ENCODE peak calls at places on chromosomes 2 and 18, in five cellular contexts. One of them, this sample, is unnamed. For H3K4me1 and H3K9me3, the result is how much of the 10 kb centered on the place peaks cover.

GRCh38 chr2:175734679-175735078 is 267.4 kb downstream of the LNPK start:
- DNase-seq in IMR-90: no peak
- DNase-seq in upper lobe of right lung: no peak
- DNase-seq in H9: no peak
- DNase-seq in colonic mucosa: no peak
- DNase-seq in this sample: no peak

GRCh38 chr2:6495466-6495865 is 370.2 kb downstream of the CMPK2 start:
- DNase-seq in IMR-90: no peak
- DNase-seq in upper lobe of right lung: no peak
- DNase-seq in H9: no peak
- DNase-seq in colonic mucosa: no peak
- DNase-seq in this sample: no peak

GRCh38 chr18:4573735-4574134 is 118.6 kb upstream of the DLGAP1 start:
- DNase-seq in IMR-90: no peak
- DNase-seq in upper lobe of right lung: no peak
- DNase-seq in H9: no peak
- DNase-seq in colonic mucosa: no peak
- DNase-seq in this sample: no peak

GRCh38 chr2:15941483-15941853 is 1.1 kb downstream of the MYCN start:
- DNase-seq in IMR-90: no peak
- DNase-seq in upper lobe of right lung: no peak
- DNase-seq in H9: peak
- DNase-seq in colonic mucosa: peak
- DNase-seq in this sample: no peak

GRCh38 chr18:24398515-24398914 is 891 bp upstream of the OSBPL1A start:
- DNase-seq in IMR-90: peak
- DNase-seq in upper lobe of right lung: no peak
- DNase-seq in H9: peak
- DNase-seq in colonic mucosa: peak
- DNase-seq in this sample: no peak

GRCh38 chr2:208935531-208935930 is 488.3 kb upstream of the MAP2 start:
- DNase-seq in IMR-90: no peak
- DNase-seq in upper lobe of right lung: no peak
- DNase-seq in H9: no peak
- DNase-seq in colonic mucosa: no peak
- DNase-seq in this sample: no peak

GRCh38 chr2:174597347-174598047 is at the start of gene WIPF1:
- DNase-seq in IMR-90: peak
- DNase-seq in upper lobe of right lung: no peak
- DNase-seq in H9: no peak
- DNase-seq in colonic mucosa: peak
- DNase-seq in this sample: no peak

GRCh38 chr2:209425082-209426071 is 1.5 kb downstream of the MAP2 start:
- DNase-seq in IMR-90: peak
- DNase-seq in upper lobe of right lung: no peak
- DNase-seq in H9: peak
- DNase-seq in colonic mucosa: no peak
- DNase-seq in this sample: no peak

GRCh38 chr18:59927246-59927825 is 27.5 kb downstream of the PMAIP1 start:
- DNase-seq in IMR-90: peak
- DNase-seq in upper lobe of right lung: no peak
- DNase-seq in H9: no peak
- DNase-seq in colonic mucosa: no peak
- DNase-seq in this sample: no peak

GRCh38 chr18:69951182-69951581 is 3.5 kb upstream of the CD226 start:
- DNase-seq in IMR-90: peak
- DNase-seq in upper lobe of right lung: no peak
- DNase-seq in H9: no peak
- DNase-seq in colonic mucosa: no peak
- DNase-seq in this sample: no peak

GRCh38 chr2:111227716-111228141 is 107.0 kb downstream of the BCL2L11 start:
- DNase-seq in IMR-90: peak
- DNase-seq in upper lobe of right lung: no peak
- DNase-seq in H9: peak
- DNase-seq in colonic mucosa: no peak
- DNase-seq in this sample: no peak

GRCh38 chr18:73880387-73880786 is 267.2 kb downstream of the FBXO15 start:
- DNase-seq in IMR-90: no peak
- DNase-seq in upper lobe of right lung: no peak
- DNase-seq in H9: no peak
- DNase-seq in colonic mucosa: no peak
- DNase-seq in this sample: no peak

GRCh38 chr2:118443596-118443995 is 355.3 kb downstream of the INSIG2 start:
- DNase-seq in IMR-90: peak
- DNase-seq in upper lobe of right lung: no peak
- DNase-seq in H9: no peak
- DNase-seq in colonic mucosa: no peak
- DNase-seq in this sample: no peak

GRCh38 chr2:28991021-28991420 is 9.9 kb downstream of the TOGARAM2 start:
- DNase-seq in IMR-90: peak
- DNase-seq in upper lobe of right lung: no peak
- DNase-seq in H9: no peak
- DNase-seq in colonic mucosa: no peak
- DNase-seq in this sample: no peak

GRCh38 chr2:27264753-27265535 is 2.1 kb upstream of the SLC30A3 start:
- DNase-seq in IMR-90: peak
- DNase-seq in upper lobe of right lung: peak
- DNase-seq in H9: peak
- DNase-seq in colonic mucosa: peak
- DNase-seq in this sample: peak

GRCh38 chr2:160918909-160919503 is 241.2 kb upstream of the TANK start:
- DNase-seq in IMR-90: peak
- DNase-seq in upper lobe of right lung: peak
- DNase-seq in H9: peak
- DNase-seq in colonic mucosa: peak
- DNase-seq in this sample: peak

GRCh38 chr2:133287709-133288108 is 280.6 kb downstream of the NCKAP5 start:
- DNase-seq in IMR-90: peak
- DNase-seq in upper lobe of right lung: no peak
- DNase-seq in H9: no peak
- DNase-seq in colonic mucosa: no peak
- DNase-seq in this sample: no peak

GRCh38 chr2:23622966-23623665 is 238.1 kb downstream of the KLHL29 start:
- DNase-seq in IMR-90: no peak
- DNase-seq in upper lobe of right lung: no peak
- DNase-seq in H9: no peak
- DNase-seq in colonic mucosa: no peak
- DNase-seq in this sample: peak

GRCh38 chr2:68383778-68384177 is 18.7 kb downstream of the PLEK start:
- DNase-seq in IMR-90: no peak
- DNase-seq in upper lobe of right lung: no peak
- DNase-seq in H9: no peak
- DNase-seq in colonic mucosa: no peak
- DNase-seq in this sample: no peak

GRCh38 chr18:79523221-79523737 is 127.5 kb downstream of the NFATC1 start:
- DNase-seq in IMR-90: no peak
- DNase-seq in upper lobe of right lung: peak
- DNase-seq in H9: peak
- DNase-seq in colonic mucosa: no peak
- DNase-seq in this sample: peak

GRCh38 chr2:157809212-157809611 is 66.9 kb downstream of the ACVR1 start:
- DNase-seq in IMR-90: peak
- DNase-seq in upper lobe of right lung: no peak
- DNase-seq in H9: no peak
- DNase-seq in colonic mucosa: no peak
- DNase-seq in this sample: no peak

GRCh38 chr2:218265626-218266025 is 4.3 kb downstream of the AAMP start:
- DNase-seq in IMR-90: no peak
- DNase-seq in upper lobe of right lung: no peak
- DNase-seq in H9: no peak
- DNase-seq in colonic mucosa: no peak
- DNase-seq in this sample: peak

GRCh38 chr2:234705108-234705507 is 208.2 kb upstream of the ARL4C start:
- DNase-seq in IMR-90: peak
- DNase-seq in upper lobe of right lung: no peak
- DNase-seq in H9: no peak
- DNase-seq in colonic mucosa: no peak
- DNase-seq in this sample: no peak

GRCh38 chr18:36309436-36310391 is 12.2 kb downstream of the FHOD3 start:
- DNase-seq in IMR-90: peak
- DNase-seq in upper lobe of right lung: no peak
- DNase-seq in H9: peak
- DNase-seq in colonic mucosa: no peak
- DNase-seq in this sample: no peak

GRCh38 chr2:238320648-238321281 is 447 bp downstream of the TRAF3IP1 start:
- DNase-seq in IMR-90: peak
- DNase-seq in upper lobe of right lung: no peak
- DNase-seq in H9: no peak
- DNase-seq in colonic mucosa: no peak
- DNase-seq in this sample: no peak

GRCh38 chr2:225086439-225086838 is 44.2 kb upstream of the DOCK10 start:
- DNase-seq in IMR-90: no peak
- DNase-seq in upper lobe of right lung: no peak
- DNase-seq in H9: no peak
- DNase-seq in colonic mucosa: no peak
- DNase-seq in this sample: no peak

GRCh38 chr2:28423856-28424605 is 31.4 kb downstream of the FOSL2 start:
- DNase-seq in IMR-90: peak
- DNase-seq in upper lobe of right lung: no peak
- DNase-seq in H9: no peak
- DNase-seq in colonic mucosa: no peak
- DNase-seq in this sample: no peak

GRCh38 chr18:50895350-50896045 is 16.6 kb downstream of the ME2 start:
- DNase-seq in IMR-90: no peak
- DNase-seq in upper lobe of right lung: no peak
- DNase-seq in H9: no peak
- DNase-seq in colonic mucosa: no peak
- DNase-seq in this sample: no peak

GRCh38 chr18:8960740-8961657 is 141.5 kb upstream of the NDUFV2 start:
- DNase-seq in IMR-90: peak
- DNase-seq in upper lobe of right lung: no peak
- DNase-seq in H9: no peak
- DNase-seq in colonic mucosa: no peak
- DNase-seq in this sample: no peak

GRCh38 chr2:174607989-174608865 is 10.6 kb upstream of the WIPF1 start:
- DNase-seq in IMR-90: no peak
- DNase-seq in upper lobe of right lung: no peak
- DNase-seq in H9: no peak
- DNase-seq in colonic mucosa: no peak
- DNase-seq in this sample: no peak

DNA sequence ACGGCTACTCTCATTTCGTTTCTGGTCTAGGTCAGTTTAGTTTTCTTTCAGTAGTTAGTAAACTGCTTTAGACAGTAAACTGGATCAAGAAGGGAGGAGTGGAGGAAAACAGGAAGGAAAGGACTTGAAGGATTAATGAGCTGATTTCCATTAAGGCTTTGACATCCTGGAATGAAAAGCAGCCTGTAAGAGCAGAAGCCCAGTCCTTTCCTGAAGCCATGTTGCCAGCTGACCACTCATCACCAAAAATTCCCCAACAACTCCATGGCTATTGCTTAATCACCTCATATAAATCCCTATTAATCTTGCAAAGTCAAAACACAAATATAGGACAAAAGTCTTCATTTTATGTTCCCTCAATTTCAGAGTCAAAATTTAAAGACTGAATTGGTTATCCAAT is 113.7 kb upstream of the ZFP36L2 start:
- DNase-seq in IMR-90: peak
- DNase-seq in upper lobe of right lung: no peak
- DNase-seq in H9: no peak
- DNase-seq in colonic mucosa: no peak
- DNase-seq in this sample: no peak
- H3K4me1 ChIP-seq in IMR-90: under half
- H3K4me1 ChIP-seq in upper lobe of right lung: under half
- H3K4me1 ChIP-seq in H9: under half
- H3K4me1 ChIP-seq in colonic mucosa: under half
- H3K4me1 ChIP-seq in this sample: under half

DNA sequence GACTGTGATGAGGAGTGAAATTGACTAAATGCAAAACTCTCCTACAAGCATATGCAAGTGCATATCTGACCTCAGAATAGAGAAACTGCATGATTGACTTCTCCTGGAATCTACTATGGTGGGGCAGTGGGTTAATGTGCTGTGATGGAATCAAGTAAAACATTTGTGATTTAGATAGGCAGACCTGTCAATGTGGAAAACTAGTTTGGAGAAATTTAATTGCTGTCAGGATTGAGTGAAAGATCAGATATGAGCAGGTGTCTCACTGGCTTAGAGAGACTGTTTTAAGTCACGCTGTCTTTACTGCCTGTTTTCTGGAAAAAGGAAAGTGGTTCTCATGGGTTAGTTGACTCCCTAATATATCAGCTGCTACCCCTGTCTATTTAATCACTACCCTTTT is 881.0 kb upstream of the CNTNAP5 start:
- DNase-seq in IMR-90: no peak
- DNase-seq in upper lobe of right lung: no peak
- DNase-seq in H9: no peak
- DNase-seq in colonic mucosa: no peak
- DNase-seq in this sample: no peak
- H3K9me3 ChIP-seq in IMR-90: under half
- H3K9me3 ChIP-seq in upper lobe of right lung: under half
- H3K9me3 ChIP-seq in H9: under half
- H3K9me3 ChIP-seq in colonic mucosa: under half
- H3K9me3 ChIP-seq in this sample: under half

DNA sequence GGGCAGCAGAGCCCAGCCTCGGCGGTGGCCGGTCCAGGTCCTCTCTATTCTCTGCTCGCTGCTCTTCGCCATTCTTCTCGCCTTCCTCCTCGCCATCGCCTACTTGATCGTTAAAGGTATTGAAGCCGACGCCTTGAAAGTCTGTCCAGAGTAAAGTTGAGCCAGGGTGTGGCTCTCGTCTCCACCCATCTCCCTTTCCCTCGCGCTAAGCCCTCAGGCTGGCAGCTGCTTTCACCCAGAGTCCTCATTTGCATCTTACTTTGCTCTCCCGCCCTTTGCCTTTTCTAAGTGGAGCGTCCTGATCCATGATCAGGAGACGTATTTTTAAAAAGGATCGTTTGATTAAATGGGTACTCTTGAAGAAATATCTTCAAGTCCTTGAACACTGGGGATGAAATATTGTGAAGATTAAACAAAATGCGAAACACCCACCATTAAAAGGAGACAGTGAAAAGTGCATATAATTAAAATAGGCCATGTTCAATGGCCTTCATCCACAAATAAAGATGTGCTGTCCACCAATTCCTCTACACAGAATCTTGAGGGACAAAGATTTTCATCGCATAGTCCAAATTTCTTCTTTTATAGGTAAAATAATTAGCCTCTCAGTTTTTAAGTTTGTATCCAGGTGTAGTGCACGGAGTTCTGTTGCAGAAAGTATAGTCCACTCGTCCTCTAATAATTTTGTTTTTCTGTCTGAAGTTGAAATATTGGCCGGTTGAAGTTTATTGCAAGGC is 657 bp downstream of the ARL6IP6 start:
- DNase-seq in IMR-90: no peak
- DNase-seq in upper lobe of right lung: no peak
- DNase-seq in H9: peak
- DNase-seq in colonic mucosa: peak
- DNase-seq in this sample: no peak
- H3K4me1 ChIP-seq in IMR-90: under half
- H3K4me1 ChIP-seq in upper lobe of right lung: under half
- H3K4me1 ChIP-seq in H9: under half
- H3K4me1 ChIP-seq in colonic mucosa: under half
- H3K4me1 ChIP-seq in this sample: under half

GRCh38 chr18:44411277-44411900 is 269.3 kb upstream of the SETBP1 start:
- DNase-seq in IMR-90: no peak
- DNase-seq in upper lobe of right lung: no peak
- DNase-seq in H9: no peak
- DNase-seq in colonic mucosa: no peak
- DNase-seq in this sample: no peak
- H3K9me3 ChIP-seq in IMR-90: under half
- H3K9me3 ChIP-seq in upper lobe of right lung: under half
- H3K9me3 ChIP-seq in H9: under half
- H3K9me3 ChIP-seq in colonic mucosa: under half
- H3K9me3 ChIP-seq in this sample: under half